ENCODE peak calls at places on chromosomes 6 and 20, in five cellular contexts. P is HFFc6; M is LoVo; X is stimulated activated CD4-positive, alpha-beta T cell treated with anti-CD3 and anti-CD28 coated beads, Interleukin-4, amount 100 ng/mL, for 4 hours; O is choroid plexus epithelial cell. G is an unnamed sample.

GRCh38 chr20:45782890-45783289 is 8.8 kb downstream of the WFDC3 start:
- DNase-seq in O (no peak), M (no peak), X (no peak), P (no peak), G (no peak)

GRCh38 chr6:111838749-111839484 is 34.3 kb downstream of the FYN start:
- DNase-seq in M (no peak), O (no peak), P (no peak), X (no peak), G (no peak)

GRCh38 chr6:680666-681374 is 12.1 kb downstream of the EXOC2 start:
- DNase-seq in X (no peak), O (no peak), P (no peak), M (no peak), G (no peak)

GRCh38 chr6:134956676-134957075 is 6.8 kb upstream of the ALDH8A1 start:
- DNase-seq in M (no peak), O (no peak), X (no peak), P (no peak), G (no peak)

GRCh38 chr6:25169551-25170335 is 109.4 kb upstream of the CARMIL1 start:
- DNase-seq in O (no peak), M (no peak), P (peak), X (no peak), G (no peak)

GRCh38 chr6:117613920-117614535 is 11.7 kb upstream of the GOPC start:
- DNase-seq in M (no peak), P (no peak), O (peak), X (no peak), G (no peak)

GRCh38 chr6:75144396-75144795 is 61.5 kb downstream of the COL12A1 start:
- DNase-seq in X (no peak), P (no peak), O (no peak), M (no peak), G (no peak)

GRCh38 chr20:36465109-36466080 is 75.9 kb upstream of the MYL9 start:
- DNase-seq in P (peak), M (peak), X (peak), O (peak), G (peak)

GRCh38 chr6:161547617-161548016 is 273.8 kb upstream of the AGPAT4 start:
- DNase-seq in P (no peak), M (no peak), O (peak), X (no peak), G (no peak)

GRCh38 chr20:14959506-14960493 is 622.4 kb upstream of the FLRT3 start:
- DNase-seq in O (peak), X (no peak), M (no peak), P (no peak), G (no peak)

GRCh38 chr6:15663057-15663638 is 320 bp upstream of the DTNBP1 start:
- DNase-seq in O (peak), P (peak), X (no peak), M (peak), G (no peak)

GRCh38 chr6:168050861-168051586 is 28.0 kb downstream of the FRMD1 start:
- DNase-seq in M (no peak), O (peak), X (no peak), P (no peak), G (no peak)

GRCh38 chr6:25389501-25389900 is 110.3 kb downstream of the CARMIL1 start:
- DNase-seq in O (peak), M (no peak), X (no peak), P (peak), G (peak)

GRCh38 chr20:20092852-20093251 is 40.5 kb downstream of the CFAP61 start:
- DNase-seq in O (no peak), X (no peak), P (no peak), M (no peak), G (no peak)

G was measured in GM04503.